ENCODE peak calls at places on chromosomes 7 and 10, in eight cellular contexts. One of them, this sample, is unnamed.

GRCh38 chr10:112827951-112828350 is 122.1 kb upstream of the TCF7L2 start:
- DNase-seq in cardiac muscle cell: no peak
- DNase-seq in WTC11: no peak
- DNase-seq in IMR-90: peak
- DNase-seq in MCF 10A: no peak
- DNase-seq in progenitor cell of endocrine pancreas: no peak
- DNase-seq in kidney epithelial cell: no peak
- DNase-seq in upper lobe of right lung: no peak
- DNase-seq in this sample: peak

GRCh38 chr10:11035318-11035920 is 17.7 kb downstream of the CELF2 start:
- DNase-seq in WTC11: no peak
- DNase-seq in upper lobe of right lung: no peak
- DNase-seq in MCF 10A: peak
- DNase-seq in cardiac muscle cell: no peak
- DNase-seq in kidney epithelial cell: peak
- DNase-seq in IMR-90: peak
- DNase-seq in progenitor cell of endocrine pancreas: no peak
- DNase-seq in this sample: peak

GRCh38 chr10:58622286-58622685 is 109.6 kb downstream of the BICC1 start:
- DNase-seq in WTC11: no peak
- DNase-seq in MCF 10A: no peak
- DNase-seq in cardiac muscle cell: no peak
- DNase-seq in progenitor cell of endocrine pancreas: no peak
- DNase-seq in upper lobe of right lung: no peak
- DNase-seq in kidney epithelial cell: no peak
- DNase-seq in IMR-90: peak
- DNase-seq in this sample: peak

GRCh38 chr7:128080169-128080568 is 48.9 kb upstream of the LRRC4 start:
- DNase-seq in IMR-90: no peak
- DNase-seq in MCF 10A: no peak
- DNase-seq in kidney epithelial cell: no peak
- DNase-seq in WTC11: no peak
- DNase-seq in cardiac muscle cell: no peak
- DNase-seq in upper lobe of right lung: no peak
- DNase-seq in progenitor cell of endocrine pancreas: no peak
- DNase-seq in this sample: no peak

GRCh38 chr7:101140339-101140699 is 13.4 kb downstream of the SERPINE1 start:
- DNase-seq in cardiac muscle cell: no peak
- DNase-seq in upper lobe of right lung: no peak
- DNase-seq in kidney epithelial cell: no peak
- DNase-seq in progenitor cell of endocrine pancreas: no peak
- DNase-seq in WTC11: no peak
- DNase-seq in IMR-90: peak
- DNase-seq in MCF 10A: no peak
- DNase-seq in this sample: peak

GRCh38 chr7:158931899-158932298 is 75.5 kb downstream of the DYNC2I1 start:
- DNase-seq in IMR-90: no peak
- DNase-seq in kidney epithelial cell: no peak
- DNase-seq in WTC11: no peak
- DNase-seq in cardiac muscle cell: no peak
- DNase-seq in progenitor cell of endocrine pancreas: no peak
- DNase-seq in upper lobe of right lung: no peak
- DNase-seq in MCF 10A: no peak
- DNase-seq in this sample: no peak

GRCh38 chr10:29131952-29132820 is 156.7 kb upstream of the LYZL1 start:
- DNase-seq in MCF 10A: peak
- DNase-seq in upper lobe of right lung: no peak
- DNase-seq in kidney epithelial cell: no peak
- DNase-seq in IMR-90: peak
- DNase-seq in WTC11: no peak
- DNase-seq in progenitor cell of endocrine pancreas: no peak
- DNase-seq in cardiac muscle cell: no peak
- DNase-seq in this sample: peak

GRCh38 chr10:13915710-13916109 is 328.9 kb downstream of the PRPF18 start:
- DNase-seq in progenitor cell of endocrine pancreas: no peak
- DNase-seq in cardiac muscle cell: no peak
- DNase-seq in kidney epithelial cell: no peak
- DNase-seq in upper lobe of right lung: no peak
- DNase-seq in MCF 10A: no peak
- DNase-seq in IMR-90: no peak
- DNase-seq in WTC11: no peak
- DNase-seq in this sample: no peak

GRCh38 chr10:119680050-119680449 is 28.9 kb downstream of the BAG3 start:
- DNase-seq in MCF 10A: peak
- DNase-seq in progenitor cell of endocrine pancreas: no peak
- DNase-seq in cardiac muscle cell: no peak
- DNase-seq in upper lobe of right lung: no peak
- DNase-seq in WTC11: no peak
- DNase-seq in IMR-90: peak
- DNase-seq in kidney epithelial cell: no peak
- DNase-seq in this sample: peak

GRCh38 chr7:104929921-104930320 is 84.1 kb upstream of the KMT2E start:
- DNase-seq in upper lobe of right lung: no peak
- DNase-seq in kidney epithelial cell: no peak
- DNase-seq in cardiac muscle cell: no peak
- DNase-seq in WTC11: no peak
- DNase-seq in MCF 10A: no peak
- DNase-seq in progenitor cell of endocrine pancreas: no peak
- DNase-seq in IMR-90: no peak
- DNase-seq in this sample: no peak

GRCh38 chr7:90387470-90388240 is 15.6 kb upstream of the CLDN12 start:
- DNase-seq in MCF 10A: peak
- DNase-seq in cardiac muscle cell: no peak
- DNase-seq in upper lobe of right lung: no peak
- DNase-seq in WTC11: no peak
- DNase-seq in kidney epithelial cell: no peak
- DNase-seq in progenitor cell of endocrine pancreas: no peak
- DNase-seq in IMR-90: peak
- DNase-seq in this sample: no peak

GRCh38 chr10:48794074-48794473 is 109.4 kb downstream of the WDFY4 start:
- DNase-seq in MCF 10A: peak
- DNase-seq in WTC11: no peak
- DNase-seq in progenitor cell of endocrine pancreas: no peak
- DNase-seq in upper lobe of right lung: no peak
- DNase-seq in kidney epithelial cell: no peak
- DNase-seq in cardiac muscle cell: no peak
- DNase-seq in IMR-90: no peak
- DNase-seq in this sample: no peak

GRCh38 chr7:78139335-78139734 is 340.8 kb downstream of the PHTF2 start:
- DNase-seq in upper lobe of right lung: no peak
- DNase-seq in progenitor cell of endocrine pancreas: no peak
- DNase-seq in MCF 10A: no peak
- DNase-seq in cardiac muscle cell: peak
- DNase-seq in WTC11: no peak
- DNase-seq in kidney epithelial cell: peak
- DNase-seq in IMR-90: peak
- DNase-seq in this sample: peak

GRCh38 chr7:43554423-43554822 is 28.5 kb upstream of the STK17A start:
- DNase-seq in upper lobe of right lung: no peak
- DNase-seq in IMR-90: no peak
- DNase-seq in kidney epithelial cell: no peak
- DNase-seq in progenitor cell of endocrine pancreas: no peak
- DNase-seq in WTC11: no peak
- DNase-seq in cardiac muscle cell: no peak
- DNase-seq in MCF 10A: no peak
- DNase-seq in this sample: no peak

GRCh38 chr7:151687523-151688235 is 168.0 kb upstream of the RHEB start:
- DNase-seq in kidney epithelial cell: peak
- DNase-seq in IMR-90: peak
- DNase-seq in cardiac muscle cell: peak
- DNase-seq in upper lobe of right lung: peak
- DNase-seq in MCF 10A: peak
- DNase-seq in progenitor cell of endocrine pancreas: peak
- DNase-seq in WTC11: peak
- DNase-seq in this sample: peak

GRCh38 chr10:99913831-99914235 is 95.9 kb downstream of the DNMBP start:
- DNase-seq in cardiac muscle cell: peak
- DNase-seq in WTC11: peak
- DNase-seq in upper lobe of right lung: no peak
- DNase-seq in IMR-90: no peak
- DNase-seq in progenitor cell of endocrine pancreas: peak
- DNase-seq in kidney epithelial cell: no peak
- DNase-seq in MCF 10A: no peak
- DNase-seq in this sample: no peak

GRCh38 chr7:89623018-89623672 is 531.1 kb upstream of the STEAP1 start:
- DNase-seq in progenitor cell of endocrine pancreas: no peak
- DNase-seq in MCF 10A: peak
- DNase-seq in WTC11: no peak
- DNase-seq in IMR-90: peak
- DNase-seq in kidney epithelial cell: peak
- DNase-seq in cardiac muscle cell: peak
- DNase-seq in upper lobe of right lung: no peak
- DNase-seq in this sample: peak

GRCh38 chr7:21192662-21193061 is 235.2 kb upstream of the SP4 start:
- DNase-seq in progenitor cell of endocrine pancreas: no peak
- DNase-seq in MCF 10A: peak
- DNase-seq in cardiac muscle cell: no peak
- DNase-seq in WTC11: no peak
- DNase-seq in upper lobe of right lung: no peak
- DNase-seq in kidney epithelial cell: peak
- DNase-seq in IMR-90: no peak
- DNase-seq in this sample: no peak

GRCh38 chr10:69449841-69450240 is 1.4 kb upstream of the TSPAN15 start:
- DNase-seq in cardiac muscle cell: peak
- DNase-seq in progenitor cell of endocrine pancreas: no peak
- DNase-seq in kidney epithelial cell: no peak
- DNase-seq in IMR-90: peak
- DNase-seq in MCF 10A: peak
- DNase-seq in WTC11: peak
- DNase-seq in upper lobe of right lung: peak
- DNase-seq in this sample: peak
- TF ChIP-seq CTCF in cardiac muscle cell: peak
- TF ChIP-seq CTCF in progenitor cell of endocrine pancreas: peak
- TF ChIP-seq CTCF in kidney epithelial cell: peak
- TF ChIP-seq CTCF in IMR-90: peak
- TF ChIP-seq CTCF in MCF 10A: no peak
- TF ChIP-seq CTCF in WTC11: peak
- TF ChIP-seq CTCF in upper lobe of right lung: peak
- TF ChIP-seq CTCF in this sample: peak

DNA sequence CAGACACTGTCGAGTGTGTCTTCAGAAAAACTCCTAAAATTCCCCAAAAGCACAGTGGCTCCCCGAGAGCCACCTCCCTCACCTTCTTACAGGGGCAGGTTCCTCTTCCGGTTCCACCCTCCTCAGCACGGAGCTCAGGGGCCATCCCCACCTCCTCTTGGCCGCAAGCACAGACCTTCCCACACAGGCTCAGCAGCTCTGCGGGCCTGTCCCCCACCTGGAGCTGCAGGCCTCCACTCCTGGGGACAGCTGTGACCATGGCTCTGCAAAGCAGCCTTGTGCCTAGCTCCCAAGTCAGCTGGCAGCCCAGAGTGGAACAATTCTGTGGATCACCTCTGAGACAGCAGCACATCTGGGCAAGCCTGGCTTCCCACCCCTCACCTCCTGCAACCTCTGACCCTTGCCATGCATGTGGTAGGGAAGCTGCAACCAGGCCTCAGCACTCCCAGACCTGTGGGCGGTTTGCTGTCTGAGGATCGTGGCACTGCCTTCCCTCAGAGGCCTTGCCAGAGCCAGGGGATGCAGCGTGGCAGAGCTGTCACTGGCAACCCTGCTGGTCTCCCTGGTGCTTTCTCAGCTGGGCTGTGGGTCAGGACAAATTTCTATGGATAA is 79.7 kb downstream of the ALOX5 start:
- DNase-seq in WTC11: no peak
- DNase-seq in cardiac muscle cell: no peak
- DNase-seq in MCF 10A: no peak
- DNase-seq in upper lobe of right lung: peak
- DNase-seq in progenitor cell of endocrine pancreas: no peak
- DNase-seq in IMR-90: no peak
- DNase-seq in kidney epithelial cell: no peak
- DNase-seq in this sample: no peak
- TF ChIP-seq CTCF in WTC11: no peak
- TF ChIP-seq CTCF in cardiac muscle cell: no peak
- TF ChIP-seq CTCF in MCF 10A: no peak
- TF ChIP-seq CTCF in upper lobe of right lung: no peak
- TF ChIP-seq CTCF in progenitor cell of endocrine pancreas: no peak
- TF ChIP-seq CTCF in IMR-90: no peak
- TF ChIP-seq CTCF in kidney epithelial cell: no peak
- TF ChIP-seq CTCF in this sample: no peak

GRCh38 chr10:110446954-110447608 is 50.6 kb upstream of the DUSP5 start:
- DNase-seq in kidney epithelial cell: no peak
- DNase-seq in progenitor cell of endocrine pancreas: no peak
- DNase-seq in upper lobe of right lung: peak
- DNase-seq in MCF 10A: peak
- DNase-seq in cardiac muscle cell: no peak
- DNase-seq in WTC11: no peak
- DNase-seq in IMR-90: peak
- DNase-seq in this sample: peak
- TF ChIP-seq CTCF in kidney epithelial cell: no peak
- TF ChIP-seq CTCF in progenitor cell of endocrine pancreas: no peak
- TF ChIP-seq CTCF in upper lobe of right lung: no peak
- TF ChIP-seq CTCF in MCF 10A: no peak
- TF ChIP-seq CTCF in cardiac muscle cell: peak
- TF ChIP-seq CTCF in WTC11: no peak
- TF ChIP-seq CTCF in IMR-90: no peak
- TF ChIP-seq CTCF in this sample: no peak

DNA sequence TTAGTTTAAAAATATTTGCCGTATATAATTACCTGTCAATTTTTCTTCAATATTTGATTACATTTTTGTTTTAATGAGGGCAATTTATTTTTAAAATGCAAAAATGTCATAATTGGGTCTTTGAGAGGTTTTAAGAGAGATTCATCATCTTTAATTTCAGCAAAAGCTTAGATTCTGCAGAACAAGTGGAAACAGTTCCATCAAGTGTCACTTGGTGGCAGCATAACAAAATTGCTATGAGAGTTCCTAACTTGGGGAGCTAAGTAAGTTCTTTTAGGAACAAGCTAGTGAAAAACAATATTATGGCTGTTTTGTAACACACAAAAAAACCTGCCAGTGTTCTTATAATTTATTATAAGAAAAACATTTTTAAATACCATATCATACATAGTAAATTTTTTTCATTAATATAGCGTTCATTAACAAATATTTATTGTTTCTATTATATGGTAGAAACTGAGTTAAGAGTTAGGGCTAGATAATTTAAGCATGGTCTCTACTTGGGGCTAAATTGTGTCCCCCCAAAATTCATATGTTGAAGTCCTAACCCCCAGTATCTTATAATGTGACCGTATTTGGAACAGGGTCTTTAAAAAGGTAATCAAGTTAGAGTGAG is 155.2 kb downstream of the MAGI2 start:
- DNase-seq in cardiac muscle cell: peak
- DNase-seq in IMR-90: peak
- DNase-seq in MCF 10A: peak
- DNase-seq in upper lobe of right lung: no peak
- DNase-seq in progenitor cell of endocrine pancreas: no peak
- DNase-seq in WTC11: no peak
- DNase-seq in kidney epithelial cell: peak
- DNase-seq in this sample: peak
- TF ChIP-seq CTCF in cardiac muscle cell: peak
- TF ChIP-seq CTCF in IMR-90: peak
- TF ChIP-seq CTCF in MCF 10A: peak
- TF ChIP-seq CTCF in upper lobe of right lung: peak
- TF ChIP-seq CTCF in progenitor cell of endocrine pancreas: peak
- TF ChIP-seq CTCF in WTC11: peak
- TF ChIP-seq CTCF in kidney epithelial cell: peak
- TF ChIP-seq CTCF in this sample: peak

DNA sequence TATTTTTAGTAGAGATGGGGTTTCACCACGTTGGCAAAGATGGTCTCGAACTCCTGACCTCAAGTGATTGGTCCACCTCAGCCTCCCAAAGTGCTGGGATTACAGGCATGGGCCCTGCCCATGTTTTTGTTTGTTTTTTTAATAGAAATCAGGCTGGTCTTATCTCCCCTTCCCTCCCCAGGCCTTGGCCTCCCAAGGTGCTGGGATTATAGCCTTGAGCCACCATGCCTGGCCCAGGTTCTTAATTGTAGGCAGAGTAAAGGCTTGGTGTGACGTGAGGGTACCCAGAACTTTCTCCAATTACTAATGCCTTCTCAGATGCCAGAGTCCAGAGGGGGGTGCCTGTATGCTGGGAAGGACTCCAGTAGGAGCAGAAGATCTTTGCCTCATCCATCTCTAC is 5.2 kb upstream of the MKRN1 start:
- DNase-seq in progenitor cell of endocrine pancreas: no peak
- DNase-seq in IMR-90: no peak
- DNase-seq in WTC11: no peak
- DNase-seq in MCF 10A: no peak
- DNase-seq in cardiac muscle cell: no peak
- DNase-seq in upper lobe of right lung: no peak
- DNase-seq in kidney epithelial cell: no peak
- DNase-seq in this sample: no peak
- TF ChIP-seq CTCF in progenitor cell of endocrine pancreas: no peak
- TF ChIP-seq CTCF in IMR-90: no peak
- TF ChIP-seq CTCF in WTC11: no peak
- TF ChIP-seq CTCF in MCF 10A: no peak
- TF ChIP-seq CTCF in cardiac muscle cell: no peak
- TF ChIP-seq CTCF in upper lobe of right lung: no peak
- TF ChIP-seq CTCF in kidney epithelial cell: no peak
- TF ChIP-seq CTCF in this sample: no peak